ENCODE peak calls at places on chromosomes 1 and 21, in four cellular contexts. T is NCI-H748 treated with DMSO at 0.1 percent for 48 hours; N is iPS DF 6.9; L is CD8-positive, alpha-beta memory T cell. A is an unnamed sample.

GRCh38 chr21:42027085-42027803 is 17.1 kb upstream of the ZBTB21 start:
- DNase-seq in L (no peak), T (no peak), N (no peak), A (no peak)

GRCh38 chr1:16727190-16728111 is 12.9 kb upstream of the RNU1-4 start:
- DNase-seq in T (no peak), N (no peak), L (peak), A (no peak)

GRCh38 chr1:154998818-154999650 is 3.6 kb upstream of the ZBTB7B start:
- DNase-seq in T (peak), L (peak), N (no peak), A (peak)

GRCh38 chr1:224541072-224541790 is 74.9 kb upstream of the CNIH3 start:
- DNase-seq in L (no peak), T (no peak), N (no peak), A (no peak)

GRCh38 chr1:3454811-3455618 is 550 bp downstream of the ARHGEF16 start:
- DNase-seq in N (no peak), T (no peak), L (no peak), A (no peak)

GRCh38 chr1:18948913-18949688 is 7.4 kb downstream of the IFFO2 start:
- DNase-seq in T (no peak), N (no peak), L (no peak), A (no peak)

GRCh38 chr21:14306143-14306907 is 76.6 kb downstream of the HSPA13 start:
- DNase-seq in N (no peak), T (no peak), L (no peak), A (no peak)

GRCh38 chr1:99557556-99558256 is 88.2 kb upstream of the PALMD start:
- DNase-seq in L (no peak), T (no peak), N (no peak), A (no peak)

GRCh38 chr21:26445440-26445839 is 127.6 kb downstream of the CYYR1 start:
- DNase-seq in L (no peak), T (no peak), N (no peak), A (no peak)

GRCh38 chr1:51189421-51190073 is 46.5 kb upstream of the RNF11 start:
- DNase-seq in N (peak), L (peak), T (peak), A (peak)

GRCh38 chr1:178796013-178796412 is 71.0 kb downstream of the RALGPS2 start:
- DNase-seq in T (no peak), N (no peak), L (no peak), A (no peak)

GRCh38 chr1:11581455-11581854 is 72.8 kb downstream of the FBXO2 start:
- DNase-seq in T (no peak), L (no peak), N (no peak), A (no peak)

GRCh38 chr1:95206514-95206913 is 27.5 kb upstream of the RWDD3 start:
- DNase-seq in N (no peak), L (no peak), T (no peak), A (no peak)

GRCh38 chr1:44701141-44701573 is 26.6 kb downstream of the ARMH1 start:
- DNase-seq in T (no peak), L (no peak), N (no peak), A (no peak)

GRCh38 chr1:158933621-158934020 is 2.3 kb downstream of the PYHIN1 start:
- DNase-seq in L (no peak), T (no peak), N (no peak), A (no peak)

GRCh38 chr1:111739984-111740765 is 980 bp upstream of the INKA2 start:
- DNase-seq in T (peak), N (no peak), L (no peak), A (no peak)

GRCh38 chr21:32087452-32087851 is 191.4 kb downstream of the MIS18A start:
- DNase-seq in L (no peak), N (no peak), T (no peak), A (no peak)

GRCh38 chr21:16117851-16118592 is 388.2 kb downstream of the USP25 start:
- DNase-seq in L (no peak), T (no peak), N (no peak), A (no peak)

GRCh38 chr1:230300322-230301301 is 125.5 kb downstream of the PGBD5 start:
- DNase-seq in N (no peak), T (no peak), L (no peak), A (no peak)

GRCh38 chr1:60978421-60979357 is 103.7 kb upstream of the NFIA start:
- DNase-seq in N (no peak), L (peak), T (peak), A (peak)

GRCh38 chr1:64107041-64107440 is 96.4 kb upstream of the UBE2U start:
- DNase-seq in T (no peak), N (no peak), L (no peak), A (no peak)

GRCh38 chr21:26118928-26119540 is 51.5 kb downstream of the APP start:
- DNase-seq in L (no peak), T (no peak), N (no peak), A (no peak)

GRCh38 chr1:77539510-77540142 is 142.8 kb downstream of the ZZZ3 start:
- DNase-seq in T (no peak), L (no peak), N (no peak), A (no peak)

GRCh38 chr1:43719063-43719462 is 11.7 kb downstream of the ST3GAL3 start:
- DNase-seq in L (no peak), N (no peak), T (no peak), A (no peak)

GRCh38 chr1:218898921-218899320 is 274.8 kb upstream of the LYPLAL1 start:
- DNase-seq in L (no peak), N (no peak), T (no peak), A (no peak)

GRCh38 chr21:42159560-42160110 is 59.3 kb upstream of the ABCG1 start:
- DNase-seq in L (no peak), N (no peak), T (no peak), A (no peak)

GRCh38 chr1:54487571-54488050 is 60.4 kb upstream of the ACOT11 start:
- DNase-seq in N (no peak), T (no peak), L (no peak), A (no peak)

GRCh38 chr1:40820911-40821693 is 37.5 kb downstream of the KCNQ4 start:
- DNase-seq in L (no peak), N (no peak), T (no peak), A (no peak)

GRCh38 chr1:86616871-86617270 is 70.0 kb downstream of the CLCA4 start:
- DNase-seq in L (no peak), T (no peak), N (no peak), A (no peak)

GRCh38 chr21:43270800-43271261 is 102.0 kb downstream of the CRYAA start:
- DNase-seq in L (no peak), N (no peak), T (no peak), A (no peak)

GRCh38 chr21:28018741-28019669 is 973.7 kb downstream of the LTN1 start:
- DNase-seq in T (no peak), L (no peak), N (no peak), A (no peak)

GRCh38 chr1:203268901-203269653 is 36.2 kb upstream of the BTG2 start:
- DNase-seq in T (peak), N (no peak), L (peak), A (peak)

GRCh38 chr1:42922687-42923366 is 35.8 kb downstream of the SLC2A1 start:
- DNase-seq in N (peak), L (peak), T (peak), A (peak)

GRCh38 chr1:38005195-38006007 is at the start of gene FHL3:
- DNase-seq in L (peak), N (no peak), T (no peak), A (no peak)

GRCh38 chr21:35697321-35697808 is 363.0 kb downstream of the SETD4 start:
- DNase-seq in L (no peak), T (peak), N (no peak), A (no peak)

GRCh38 chr1:172451002-172451443 is 7.2 kb upstream of the PIGC start:
- DNase-seq in T (no peak), N (no peak), L (no peak), A (no peak)

GRCh38 chr21:28590026-28590425 is 402.7 kb downstream of the LTN1 start:
- DNase-seq in T (no peak), N (no peak), L (no peak), A (no peak)

GRCh38 chr1:55635856-55636255 is 420.7 kb upstream of the USP24 start:
- DNase-seq in L (no peak), T (no peak), N (no peak), A (no peak)

A was measured in CD8-positive, alpha-beta T cell.